ENCODE peak calls at places on chromosomes 5 and 9, in seven cellular contexts. M is ovary, Q is adipocyte, V is heart right ventricle, T is body of pancreas, S is mesendoderm, U is neuronal stem cell. L is an unnamed sample.
A peak's percentile ranks its signal among the peaks of the same experiment; 100 is the strongest.

GRCh38 chr9:108151161-108151586 is 661.6 kb upstream of the KLF4 start:
- DNase-seq in Q (peak; percentile 23), M (peak; percentile 39), T (no peak), U (no peak), V (peak; percentile 21), S (no peak), L (no peak)

GRCh38 chr9:126363847-126364671 is 37.4 kb downstream of the MVB12B start:
- DNase-seq in T (no peak), Q (peak; percentile 21), M (no peak), U (no peak), V (no peak), S (no peak), L (no peak)

GRCh38 chr9:126857261-126857960 is 3.0 kb upstream of the ZBTB34 start:
- DNase-seq in U (no peak), M (no peak), Q (no peak), T (peak; percentile 91), S (no peak), V (no peak), L (no peak)

GRCh38 chr9:37309136-37309535 is 113.4 kb upstream of the GRHPR start:
- DNase-seq in V (no peak), S (peak; percentile 72), U (no peak), M (no peak), T (peak; percentile 17), Q (no peak), L (no peak)

GRCh38 chr5:71932649-71933338 is 174.5 kb upstream of the MAP1B start:
- DNase-seq in Q (peak; percentile 31), M (peak; percentile 60), S (peak; percentile 73), T (peak; percentile 51), U (peak; percentile 31), V (peak; percentile 44), L (peak; percentile 96)

GRCh38 chr9:136061405-136061804 is 33.7 kb downstream of the NACC2 start:
- DNase-seq in S (no peak), V (no peak), M (no peak), U (no peak), Q (no peak), T (no peak), L (no peak)

GRCh38 chr5:131587541-131587940 is 47.5 kb downstream of the RAPGEF6 start:
- DNase-seq in Q (no peak), M (no peak), T (no peak), S (peak; percentile 49), V (no peak), U (no peak), L (no peak)

GRCh38 chr9:32703635-32704034 is 68.2 kb upstream of the TAF1L start:
- DNase-seq in V (no peak), T (no peak), M (no peak), S (peak; percentile 46), U (no peak), Q (peak; percentile 1), L (no peak)

GRCh38 chr9:19918630-19919029 is 129.8 kb upstream of the SLC24A2 start:
- DNase-seq in V (no peak), T (no peak), S (no peak), Q (no peak), U (no peak), M (no peak), L (no peak)

GRCh38 chr5:6843335-6843734 is 130.1 kb downstream of the TENT4A start:
- DNase-seq in U (no peak), Q (no peak), V (no peak), T (no peak), M (no peak), S (no peak), L (no peak)

GRCh38 chr5:35816881-35817521 is 39.7 kb upstream of the IL7R start:
- DNase-seq in S (no peak), U (no peak), T (no peak), Q (no peak), V (no peak), M (no peak), L (no peak)

GRCh38 chr5:107359916-107360234 is 310.9 kb downstream of the EFNA5 start:
- DNase-seq in V (no peak), M (no peak), S (no peak), U (no peak), Q (no peak), T (no peak), L (no peak)

GRCh38 chr9:79054500-79054899 is 517.3 kb upstream of the TLE4 start:
- DNase-seq in V (no peak), U (no peak), S (no peak), T (no peak), Q (no peak), M (no peak), L (no peak)

GRCh38 chr5:14503017-14503680 is 78.4 kb upstream of the OTULINL start:
- DNase-seq in T (no peak), Q (no peak), U (no peak), V (no peak), M (no peak), S (no peak), L (no peak)

DNA sequence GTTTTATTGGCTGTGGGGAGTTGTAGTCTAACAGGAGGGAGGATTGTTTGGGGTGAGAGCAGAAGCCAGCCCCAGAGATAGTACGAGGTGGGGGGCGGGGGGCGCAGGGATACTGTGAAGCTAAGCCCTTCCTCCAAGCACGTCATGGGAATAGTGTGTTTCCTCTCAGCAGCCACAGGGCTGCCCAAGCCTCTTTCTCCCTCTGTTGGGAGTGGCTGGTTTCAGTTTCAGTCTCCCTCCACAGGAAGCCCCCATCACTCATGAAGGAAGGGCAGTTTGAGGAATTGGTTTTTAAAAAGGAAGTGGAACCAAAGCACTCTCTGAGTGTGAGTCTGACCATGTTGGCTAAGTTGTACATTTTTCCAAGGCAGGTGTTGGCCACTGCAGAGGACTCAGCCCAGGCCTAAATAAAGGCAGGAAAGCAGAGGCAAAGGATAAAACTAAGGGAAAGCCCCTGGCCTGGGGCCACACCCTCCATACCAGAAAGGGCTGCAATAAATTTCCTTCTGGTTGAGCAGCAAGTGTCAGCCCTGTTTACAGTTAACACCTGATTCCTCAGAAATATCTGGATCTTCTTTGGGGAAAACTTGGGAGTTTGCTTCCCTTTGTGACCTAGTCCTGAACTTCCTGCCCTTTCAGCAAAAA is 3.2 kb downstream of the RAB24 start:
- DNase-seq in U (no peak), Q (peak; percentile 77), S (peak; percentile 83), V (no peak), T (peak; percentile 32), M (no peak), L (peak; percentile 62)
- H3K4me1 ChIP-seq in U (peaks cover 14% of the 10 kb centered on the region), Q (peaks cover 34% of the 10 kb centered on the region), S (peaks cover 4% of the 10 kb centered on the region), V (peaks cover 71% of the 10 kb centered on the region), T (peaks cover 53% of the 10 kb centered on the region), M (peaks cover 16% of the 10 kb centered on the region), L (no peaks in the 10 kb centered on the region)

DNA sequence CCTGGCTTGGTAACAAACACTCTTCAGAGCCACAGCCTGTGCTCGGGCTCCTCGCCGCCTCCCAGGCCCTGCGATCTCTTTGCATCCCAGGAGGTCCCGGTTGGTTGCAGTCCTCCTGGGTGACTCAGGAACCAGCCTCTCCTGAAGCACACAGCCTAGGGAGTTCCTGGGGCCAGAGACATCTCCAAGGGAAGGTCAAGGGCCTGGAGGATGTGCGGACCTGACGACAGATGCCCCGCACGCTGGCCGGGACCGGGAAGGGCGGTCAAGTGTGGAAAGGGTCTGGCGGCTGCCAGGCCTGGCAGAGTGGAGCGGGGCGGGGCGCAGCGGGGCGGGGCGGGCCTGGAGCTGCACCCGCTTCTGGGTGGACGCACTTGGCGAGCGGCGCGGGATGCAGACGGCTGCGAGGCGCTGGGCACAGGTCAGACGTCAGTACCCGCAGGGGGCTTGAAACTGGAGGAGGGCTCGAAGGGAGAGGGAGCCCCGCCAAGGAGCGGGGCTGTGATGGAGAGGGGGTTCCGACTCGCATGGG is 45.0 kb upstream of the PRSS3 start:
- DNase-seq in T (peak; percentile 23), S (no peak), U (no peak), Q (peak; percentile 58), M (no peak), V (peak; percentile 30), L (no peak)
- H3K4me1 ChIP-seq in T (no peaks in the 10 kb centered on the region), S (no peaks in the 10 kb centered on the region), U (no peaks in the 10 kb centered on the region), Q (peaks cover 3% of the 10 kb centered on the region), M (peaks cover 2% of the 10 kb centered on the region), V (peaks cover 10% of the 10 kb centered on the region), L (peaks cover 10% of the 10 kb centered on the region)

GRCh38 chr9:88803551-88804288 is 187.5 kb upstream of the S1PR3 start:
- DNase-seq in V (no peak), Q (peak; percentile 45), M (no peak), T (no peak), U (no peak), S (no peak), L (no peak)

GRCh38 chr9:88799706-88800682 is 191.3 kb upstream of the S1PR3 start:
- DNase-seq in Q (no peak), V (no peak), T (no peak), M (no peak), U (no peak), S (peak; percentile 97), L (no peak)

GRCh38 chr9:88802533-88802932 is 188.7 kb upstream of the S1PR3 start:
- DNase-seq in M (no peak), T (no peak), Q (no peak), V (no peak), S (no peak), U (no peak), L (no peak)

GRCh38 chr9:88798476-88798875 is 192.8 kb upstream of the S1PR3 start:
- DNase-seq in V (no peak), Q (no peak), S (no peak), T (no peak), U (no peak), M (no peak), L (no peak)

DNA sequence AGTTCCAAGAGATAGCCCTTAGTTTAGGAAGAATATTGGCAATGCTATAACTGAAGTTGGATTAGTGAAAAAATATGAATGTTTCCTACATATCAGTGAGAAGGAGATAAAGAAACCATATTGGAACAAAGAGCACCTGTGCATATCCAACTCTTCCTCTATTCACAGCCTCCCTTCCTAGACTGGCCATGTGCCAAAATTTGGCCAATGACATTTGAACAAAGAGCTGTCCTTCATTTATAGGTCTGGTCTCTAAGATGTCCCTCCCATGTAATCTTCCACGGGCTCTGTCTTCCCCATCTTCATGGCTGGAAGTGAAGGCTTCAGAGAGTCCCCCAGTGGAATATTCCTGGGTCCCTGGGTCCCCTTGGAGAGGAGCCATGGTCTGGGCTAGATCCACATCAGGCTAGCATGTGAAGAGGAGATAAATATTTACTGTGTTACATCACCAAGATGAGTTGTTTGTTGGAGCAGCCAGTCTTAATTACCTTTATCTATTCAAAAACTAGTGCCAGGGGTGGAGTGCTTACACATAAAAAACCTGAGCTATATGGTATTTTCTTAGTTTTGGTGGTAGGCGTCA is 190.0 kb upstream of the S1PR3 start:
- DNase-seq in U (no peak), T (no peak), V (no peak), Q (no peak), S (no peak), M (no peak), L (no peak)
- H3K4me1 ChIP-seq in U (no peaks in the 10 kb centered on the region), T (no peaks in the 10 kb centered on the region), V (no peaks in the 10 kb centered on the region), Q (peaks cover 5% of the 10 kb centered on the region), S (peaks cover 21% of the 10 kb centered on the region), M (no peaks in the 10 kb centered on the region), L (peaks cover 8% of the 10 kb centered on the region)

DNA sequence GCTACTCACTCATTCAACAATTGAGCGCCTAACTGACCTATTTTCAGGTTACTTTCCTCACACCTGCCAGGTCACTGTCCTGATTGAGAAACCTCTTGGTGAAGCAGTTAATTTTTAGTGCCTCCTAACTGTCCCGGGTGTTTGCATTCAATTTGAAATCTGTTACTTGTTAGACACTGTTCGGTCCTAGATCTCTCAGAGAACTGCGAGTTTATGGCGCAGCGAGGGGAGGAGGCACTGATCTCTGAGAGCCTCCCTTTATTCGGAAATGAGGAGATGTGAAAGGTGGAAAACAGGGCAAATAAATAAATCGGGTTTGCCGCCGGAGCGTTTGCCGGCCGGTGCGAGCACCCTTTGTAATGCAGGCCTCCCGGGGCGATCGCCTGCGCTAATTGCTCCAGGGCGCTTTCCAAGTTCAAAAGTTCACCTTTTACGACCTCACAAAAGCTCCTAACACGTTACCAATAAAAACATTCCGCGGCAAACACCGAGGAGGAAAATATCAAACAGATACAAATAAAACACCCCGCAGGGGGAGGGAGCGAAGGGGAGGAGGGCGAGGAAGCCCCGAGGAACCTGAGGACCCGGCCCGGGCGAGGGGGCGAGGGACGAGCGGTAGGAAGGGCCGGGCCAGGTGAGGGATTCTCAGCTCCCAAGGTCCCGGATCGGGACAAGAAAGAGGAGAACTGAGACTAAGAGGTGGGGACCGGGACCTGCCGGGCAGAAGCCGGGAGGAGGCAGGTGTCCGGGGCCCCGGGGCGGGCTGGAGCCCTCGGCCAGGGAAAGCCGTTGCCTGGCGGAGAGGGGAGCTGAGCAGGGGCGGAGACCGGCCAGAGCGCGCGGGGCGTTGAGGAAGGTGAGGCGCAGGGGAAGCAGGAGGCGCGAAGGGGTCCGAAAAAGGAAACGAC is 1.4 kb downstream of the NR6A1 start:
- DNase-seq in M (peak; percentile 40), T (peak; percentile 51), V (peak; percentile 36), Q (peak; percentile 27), S (no peak), U (no peak), L (no peak)
- H3K4me1 ChIP-seq in M (no peaks in the 10 kb centered on the region), T (peaks cover 16% of the 10 kb centered on the region), V (peaks cover 20% of the 10 kb centered on the region), Q (peaks cover 10% of the 10 kb centered on the region), S (peaks cover 3% of the 10 kb centered on the region), U (peaks cover 45% of the 10 kb centered on the region), L (peaks cover 15% of the 10 kb centered on the region)

L was measured in tibial artery.